ENCODE peak calls at places on chromosome 3, in six cellular contexts. One of them, this sample, is unnamed.

GRCh38 chr3:117751691-117752090 is 1042.1 kb downstream of the TUSC7 start:
- DNase-seq in heart left ventricle: no peak
- DNase-seq in CD4-positive, alpha-beta T cell: no peak
- DNase-seq in RWPE1: no peak
- DNase-seq in spleen: no peak
- DNase-seq in upper lobe of right lung: no peak
- DNase-seq in this sample: no peak

GRCh38 chr3:153070153-153070868 is 91.7 kb upstream of the RAP2B start:
- DNase-seq in upper lobe of right lung: no peak
- DNase-seq in spleen: no peak
- DNase-seq in CD4-positive, alpha-beta T cell: no peak
- DNase-seq in RWPE1: no peak
- DNase-seq in heart left ventricle: no peak
- DNase-seq in this sample: no peak

GRCh38 chr3:136343873-136344281 is 93.7 kb downstream of the PCCB start:
- DNase-seq in heart left ventricle: peak; percentile 76
- DNase-seq in spleen: no peak
- DNase-seq in upper lobe of right lung: peak; percentile 86
- DNase-seq in CD4-positive, alpha-beta T cell: no peak
- DNase-seq in RWPE1: peak; percentile 73
- DNase-seq in this sample: no peak

GRCh38 chr3:14209596-14210280 is 31.1 kb downstream of the LSM3 start:
- DNase-seq in heart left ventricle: no peak
- DNase-seq in RWPE1: no peak
- DNase-seq in spleen: no peak
- DNase-seq in upper lobe of right lung: no peak
- DNase-seq in CD4-positive, alpha-beta T cell: no peak
- DNase-seq in this sample: no peak

GRCh38 chr3:48240000-48240710 is 749 bp upstream of the ZNF589 start:
- DNase-seq in heart left ventricle: no peak
- DNase-seq in RWPE1: no peak
- DNase-seq in upper lobe of right lung: peak; percentile 19
- DNase-seq in CD4-positive, alpha-beta T cell: no peak
- DNase-seq in spleen: no peak
- DNase-seq in this sample: peak; percentile 79

GRCh38 chr3:161695811-161696210 is 199.2 kb downstream of the OTOL1 start:
- DNase-seq in spleen: no peak
- DNase-seq in upper lobe of right lung: no peak
- DNase-seq in heart left ventricle: no peak
- DNase-seq in RWPE1: no peak
- DNase-seq in CD4-positive, alpha-beta T cell: no peak
- DNase-seq in this sample: no peak

GRCh38 chr3:85110393-85110792 is 151.6 kb downstream of the CADM2 start:
- DNase-seq in heart left ventricle: no peak
- DNase-seq in CD4-positive, alpha-beta T cell: no peak
- DNase-seq in RWPE1: no peak
- DNase-seq in spleen: no peak
- DNase-seq in upper lobe of right lung: no peak
- DNase-seq in this sample: no peak

GRCh38 chr3:46017720-46018119 is 9.6 kb downstream of the XCR1 start:
- DNase-seq in spleen: no peak
- DNase-seq in heart left ventricle: no peak
- DNase-seq in upper lobe of right lung: no peak
- DNase-seq in RWPE1: no peak
- DNase-seq in CD4-positive, alpha-beta T cell: no peak
- DNase-seq in this sample: no peak

GRCh38 chr3:116863842-116864626 is 154.5 kb downstream of the TUSC7 start:
- DNase-seq in spleen: no peak
- DNase-seq in RWPE1: peak; percentile 4
- DNase-seq in upper lobe of right lung: no peak
- DNase-seq in heart left ventricle: no peak
- DNase-seq in CD4-positive, alpha-beta T cell: no peak
- DNase-seq in this sample: peak; percentile 45

GRCh38 chr3:106589306-106589942 is 720.6 kb upstream of the CBLB start:
- DNase-seq in CD4-positive, alpha-beta T cell: no peak
- DNase-seq in spleen: no peak
- DNase-seq in upper lobe of right lung: no peak
- DNase-seq in heart left ventricle: no peak
- DNase-seq in RWPE1: peak; percentile 38
- DNase-seq in this sample: no peak

GRCh38 chr3:137259709-137260108 is 301.9 kb downstream of the IL20RB start:
- DNase-seq in CD4-positive, alpha-beta T cell: no peak
- DNase-seq in spleen: no peak
- DNase-seq in heart left ventricle: peak; percentile 14
- DNase-seq in upper lobe of right lung: no peak
- DNase-seq in RWPE1: no peak
- DNase-seq in this sample: no peak

GRCh38 chr3:137764001-137764433 is at the start of gene SOX14:
- DNase-seq in spleen: no peak
- DNase-seq in RWPE1: no peak
- DNase-seq in heart left ventricle: no peak
- DNase-seq in upper lobe of right lung: peak; percentile 85
- DNase-seq in CD4-positive, alpha-beta T cell: no peak
- DNase-seq in this sample: no peak

GRCh38 chr3:77296527-77296926 is 256.6 kb downstream of the ROBO2 start:
- DNase-seq in heart left ventricle: no peak
- DNase-seq in CD4-positive, alpha-beta T cell: no peak
- DNase-seq in upper lobe of right lung: no peak
- DNase-seq in spleen: no peak
- DNase-seq in RWPE1: no peak
- DNase-seq in this sample: no peak

GRCh38 chr3:20945892-20946291 is 759.9 kb upstream of the SGO1 start:
- DNase-seq in heart left ventricle: no peak
- DNase-seq in spleen: no peak
- DNase-seq in CD4-positive, alpha-beta T cell: no peak
- DNase-seq in RWPE1: no peak
- DNase-seq in upper lobe of right lung: no peak
- DNase-seq in this sample: no peak

GRCh38 chr3:72451840-72452239 is 396.4 kb downstream of the SHQ1 start:
- DNase-seq in RWPE1: no peak
- DNase-seq in upper lobe of right lung: no peak
- DNase-seq in CD4-positive, alpha-beta T cell: no peak
- DNase-seq in heart left ventricle: no peak
- DNase-seq in spleen: no peak
- DNase-seq in this sample: no peak

GRCh38 chr3:19213608-19214220 is 65.4 kb downstream of the KCNH8 start:
- DNase-seq in spleen: peak; percentile 58
- DNase-seq in heart left ventricle: no peak
- DNase-seq in CD4-positive, alpha-beta T cell: no peak
- DNase-seq in upper lobe of right lung: no peak
- DNase-seq in RWPE1: no peak
- DNase-seq in this sample: no peak

GRCh38 chr3:41200669-41201021 is 1.3 kb downstream of the CTNNB1 start:
- DNase-seq in spleen: no peak
- DNase-seq in upper lobe of right lung: no peak
- DNase-seq in RWPE1: peak; percentile 10
- DNase-seq in heart left ventricle: peak; percentile 17
- DNase-seq in CD4-positive, alpha-beta T cell: no peak
- DNase-seq in this sample: peak; percentile 55

GRCh38 chr3:41205591-41205990 is 6.3 kb downstream of the CTNNB1 start:
- DNase-seq in spleen: no peak
- DNase-seq in upper lobe of right lung: no peak
- DNase-seq in heart left ventricle: no peak
- DNase-seq in CD4-positive, alpha-beta T cell: no peak
- DNase-seq in RWPE1: no peak
- DNase-seq in this sample: no peak

GRCh38 chr3:41204369-41204768 is 5.1 kb downstream of the CTNNB1 start:
- DNase-seq in upper lobe of right lung: no peak
- DNase-seq in CD4-positive, alpha-beta T cell: no peak
- DNase-seq in heart left ventricle: no peak
- DNase-seq in spleen: no peak
- DNase-seq in RWPE1: no peak
- DNase-seq in this sample: no peak

GRCh38 chr3:41202075-41202833 is 2.9 kb downstream of the CTNNB1 start:
- DNase-seq in spleen: no peak
- DNase-seq in heart left ventricle: no peak
- DNase-seq in CD4-positive, alpha-beta T cell: no peak
- DNase-seq in RWPE1: no peak
- DNase-seq in upper lobe of right lung: no peak
- DNase-seq in this sample: no peak

DNA sequence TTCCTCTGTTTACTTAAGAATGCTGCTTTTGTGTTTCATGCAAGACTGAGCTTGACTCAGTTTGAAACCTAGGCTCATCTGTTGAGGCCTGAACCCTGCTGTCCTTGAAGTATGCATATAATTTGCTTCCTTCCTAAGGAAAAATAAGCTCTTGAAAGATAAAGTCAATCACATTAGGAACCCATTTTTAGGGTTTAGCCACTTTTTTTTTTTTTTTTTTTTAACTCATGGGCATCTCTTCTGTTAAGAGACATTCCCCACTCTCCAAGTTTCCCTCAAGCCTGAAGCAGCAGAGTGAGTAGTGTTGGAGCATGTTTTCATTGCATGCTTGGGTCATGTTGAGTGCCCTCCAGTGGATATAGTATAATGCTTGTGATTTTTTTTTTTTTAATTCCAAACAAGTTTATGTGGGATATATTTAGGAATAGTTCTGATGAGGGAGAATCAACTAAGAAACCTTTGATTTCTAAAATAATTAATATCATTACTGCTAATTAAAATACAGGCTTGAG is 3.6 kb downstream of the CTNNB1 start:
- DNase-seq in heart left ventricle: peak; percentile 19
- DNase-seq in spleen: no peak
- DNase-seq in RWPE1: peak; percentile 26
- DNase-seq in upper lobe of right lung: no peak
- DNase-seq in CD4-positive, alpha-beta T cell: no peak
- DNase-seq in this sample: no peak
- H3K27ac ChIP-seq in heart left ventricle: peak overlapping the region; percentile 99
- H3K27ac ChIP-seq in spleen: no peak overlapping the region
- H3K27ac ChIP-seq in RWPE1: no peak overlapping the region
- H3K27ac ChIP-seq in upper lobe of right lung: no peak overlapping the region
- H3K27ac ChIP-seq in CD4-positive, alpha-beta T cell: no peak overlapping the region
- H3K27ac ChIP-seq in this sample: no peak overlapping the region

GRCh38 chr3:16378415-16378814 is 113.4 kb downstream of the OXNAD1 start:
- DNase-seq in upper lobe of right lung: no peak
- DNase-seq in CD4-positive, alpha-beta T cell: no peak
- DNase-seq in RWPE1: no peak
- DNase-seq in heart left ventricle: no peak
- DNase-seq in spleen: no peak
- DNase-seq in this sample: no peak

GRCh38 chr3:16381426-16381825 is 116.4 kb downstream of the OXNAD1 start:
- DNase-seq in CD4-positive, alpha-beta T cell: no peak
- DNase-seq in spleen: no peak
- DNase-seq in RWPE1: no peak
- DNase-seq in heart left ventricle: no peak
- DNase-seq in upper lobe of right lung: no peak
- DNase-seq in this sample: no peak

GRCh38 chr3:16378920-16379319 is 113.9 kb downstream of the OXNAD1 start:
- DNase-seq in RWPE1: no peak
- DNase-seq in heart left ventricle: no peak
- DNase-seq in CD4-positive, alpha-beta T cell: no peak
- DNase-seq in spleen: no peak
- DNase-seq in upper lobe of right lung: no peak
- DNase-seq in this sample: no peak

GRCh38 chr3:16380421-16380820 is 115.4 kb downstream of the OXNAD1 start:
- DNase-seq in spleen: no peak
- DNase-seq in heart left ventricle: no peak
- DNase-seq in RWPE1: no peak
- DNase-seq in upper lobe of right lung: no peak
- DNase-seq in CD4-positive, alpha-beta T cell: no peak
- DNase-seq in this sample: peak; percentile 63

DNA sequence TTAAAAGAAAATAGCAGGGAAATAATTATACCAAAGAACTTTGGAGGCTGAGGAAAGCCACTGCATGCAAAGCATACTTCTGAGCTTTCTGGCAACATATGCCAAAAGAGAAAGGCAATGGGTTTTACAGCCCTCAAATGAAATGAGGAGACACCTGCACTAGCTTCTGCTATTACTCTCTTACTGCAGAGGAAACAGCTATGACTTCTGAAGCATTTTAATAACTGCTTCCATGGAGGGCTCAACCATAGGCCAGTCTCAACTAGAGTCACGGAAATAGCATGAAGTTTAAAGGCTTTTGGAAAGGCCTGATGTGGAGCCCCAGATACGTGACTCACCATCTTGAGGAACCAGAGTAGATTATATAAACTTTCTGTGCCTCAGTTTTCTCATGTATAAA is 114.8 kb downstream of the OXNAD1 start:
- DNase-seq in spleen: no peak
- DNase-seq in RWPE1: no peak
- DNase-seq in heart left ventricle: no peak
- DNase-seq in CD4-positive, alpha-beta T cell: no peak
- DNase-seq in upper lobe of right lung: no peak
- DNase-seq in this sample: peak; percentile 63
- H3K27ac ChIP-seq in spleen: no peak overlapping the region
- H3K27ac ChIP-seq in RWPE1: no peak overlapping the region
- H3K27ac ChIP-seq in heart left ventricle: no peak overlapping the region
- H3K27ac ChIP-seq in CD4-positive, alpha-beta T cell: no peak overlapping the region
- H3K27ac ChIP-seq in upper lobe of right lung: no peak overlapping the region
- H3K27ac ChIP-seq in this sample: peak overlapping the region; percentile 98

GRCh38 chr3:52894756-52895155 is 2.6 kb downstream of the STIMATE start:
- DNase-seq in RWPE1: no peak
- DNase-seq in CD4-positive, alpha-beta T cell: no peak
- DNase-seq in spleen: no peak
- DNase-seq in upper lobe of right lung: no peak
- DNase-seq in heart left ventricle: no peak
- DNase-seq in this sample: no peak
- H3K27ac ChIP-seq in RWPE1: no peak overlapping the region
- H3K27ac ChIP-seq in CD4-positive, alpha-beta T cell: no peak overlapping the region
- H3K27ac ChIP-seq in spleen: no peak overlapping the region
- H3K27ac ChIP-seq in upper lobe of right lung: peak overlapping the region; percentile 5
- H3K27ac ChIP-seq in heart left ventricle: no peak overlapping the region
- H3K27ac ChIP-seq in this sample: no peak overlapping the region

DNA sequence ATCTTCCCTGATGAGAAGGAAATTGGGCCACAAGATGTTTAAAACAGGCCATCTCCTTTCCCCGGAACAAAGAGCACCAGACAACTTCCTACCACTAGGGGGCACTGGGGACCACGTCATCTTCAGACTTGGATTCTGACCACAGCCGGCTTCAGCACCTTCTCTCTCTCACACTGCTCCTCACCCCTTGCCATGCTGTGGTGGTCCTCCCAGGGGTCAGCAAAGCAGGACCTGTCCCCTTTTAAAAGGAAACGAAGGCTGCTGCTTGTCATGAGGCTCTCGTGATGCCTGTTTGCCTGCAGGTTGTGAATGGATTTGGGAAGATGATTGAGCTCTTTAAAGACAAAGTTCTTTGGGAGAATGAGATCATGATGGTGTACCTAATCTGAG is 16.2 kb downstream of the RFT1 start:
- DNase-seq in spleen: peak; percentile 91
- DNase-seq in upper lobe of right lung: peak; percentile 75
- DNase-seq in CD4-positive, alpha-beta T cell: peak; percentile 78
- DNase-seq in RWPE1: peak; percentile 66
- DNase-seq in heart left ventricle: peak; percentile 83
- DNase-seq in this sample: peak; percentile 94
- H3K27ac ChIP-seq in spleen: peak overlapping the region; percentile 54
- H3K27ac ChIP-seq in upper lobe of right lung: no peak overlapping the region
- H3K27ac ChIP-seq in CD4-positive, alpha-beta T cell: no peak overlapping the region
- H3K27ac ChIP-seq in RWPE1: peak overlapping the region; percentile 15
- H3K27ac ChIP-seq in heart left ventricle: peak overlapping the region; percentile 67
- H3K27ac ChIP-seq in this sample: no peak overlapping the region

GRCh38 chr3:25428003-25428861 is at the start of gene RARB:
- DNase-seq in RWPE1: peak; percentile 27
- DNase-seq in heart left ventricle: peak; percentile 79
- DNase-seq in spleen: no peak
- DNase-seq in CD4-positive, alpha-beta T cell: no peak
- DNase-seq in upper lobe of right lung: peak; percentile 66
- DNase-seq in this sample: no peak
- H3K27ac ChIP-seq in RWPE1: no peak within 1 kb of the TSS
- H3K27ac ChIP-seq in heart left ventricle: peak within 1 kb of the TSS; percentile 91
- H3K27ac ChIP-seq in spleen: peak within 1 kb of the TSS; percentile 82
- H3K27ac ChIP-seq in CD4-positive, alpha-beta T cell: no peak within 1 kb of the TSS
- H3K27ac ChIP-seq in upper lobe of right lung: peak within 1 kb of the TSS; percentile 79
- H3K27ac ChIP-seq in this sample: no peak within 1 kb of the TSS